ENCODE peak calls at places on chromosome 14, in seven cellular contexts. H, S, C, L, M, F and Y are unnamed samples.

GRCh38 chr14:68619805-68620574 is 172.9 kb downstream of the ZFP36L1 start:
- DNase-seq in S (no peak), L (no peak), M (no peak), C (no peak), H (peak), F (no peak), Y (no peak)

GRCh38 chr14:39890026-39890425 is 457.8 kb upstream of the FBXO33 start:
- DNase-seq in M (no peak), S (no peak), H (no peak), F (no peak), C (no peak), L (no peak), Y (no peak)

GRCh38 chr14:70995671-70996070 is 88.4 kb downstream of the PCNX1 start:
- DNase-seq in H (no peak), M (no peak), L (no peak), S (no peak), F (no peak), C (no peak), Y (no peak)

GRCh38 chr14:99581371-99581770 is 22.6 kb downstream of the CCDC85C start:
- DNase-seq in C (no peak), H (no peak), S (no peak), F (no peak), M (no peak), L (no peak), Y (no peak)

GRCh38 chr14:92719890-92720323 is 28.5 kb downstream of the LGMN start:
- DNase-seq in L (no peak), H (no peak), F (no peak), M (no peak), S (no peak), C (no peak), Y (no peak)

GRCh38 chr14:71692496-71692895 is 239.7 kb upstream of the RGS6 start:
- DNase-seq in S (no peak), H (no peak), F (no peak), L (no peak), C (no peak), M (no peak), Y (no peak)

GRCh38 chr14:71665157-71665556 is 267.1 kb upstream of the RGS6 start:
- DNase-seq in H (no peak), L (no peak), C (no peak), M (no peak), S (no peak), F (no peak), Y (peak)

GRCh38 chr14:50363734-50364113 is 33.0 kb downstream of the CDKL1 start:
- DNase-seq in S (no peak), L (no peak), F (no peak), C (no peak), H (no peak), M (peak), Y (no peak)

GRCh38 chr14:61477845-61478438 is 156.6 kb downstream of the PRKCH start:
- DNase-seq in C (peak), F (no peak), S (no peak), L (no peak), H (no peak), M (peak), Y (no peak)

GRCh38 chr14:104794641-104795467 is 694 bp downstream of the AKT1 start:
- DNase-seq in S (no peak), H (no peak), M (peak), C (no peak), F (no peak), L (no peak), Y (no peak)

GRCh38 chr14:77763316-77763715 is 2.4 kb upstream of the SNW1 start:
- DNase-seq in M (no peak), C (no peak), F (no peak), L (no peak), H (no peak), S (no peak), Y (no peak)

GRCh38 chr14:53341324-53341723 is 188.2 kb upstream of the DDHD1 start:
- DNase-seq in H (no peak), F (no peak), C (no peak), L (no peak), M (no peak), S (no peak), Y (no peak)

GRCh38 chr14:103657466-103657865 is 28.5 kb downstream of the KLC1 start:
- DNase-seq in H (peak), M (no peak), L (no peak), C (no peak), S (no peak), F (peak), Y (peak)